ENCODE peak calls at places on chromosome 12, in ten cellular contexts. L, S, P, J, R, N, B, O, V and X are unnamed samples.

GRCh38 chr12:123845881-123846280 is 83.8 kb downstream of the DNAH10 start:
- DNase-seq in N (no peak), P (no peak), L (no peak), O (no peak), B (no peak), V (no peak), R (no peak), S (no peak), J (no peak), X (no peak)

GRCh38 chr12:122888232-122888752 is 7.6 kb downstream of the VPS37B start:
- DNase-seq in L (no peak), P (peak), O (no peak), S (no peak), R (peak), V (peak), N (peak), B (peak), J (peak), X (no peak)

GRCh38 chr12:117279606-117280005 is 81.8 kb downstream of the NOS1 start:
- DNase-seq in V (no peak), J (no peak), S (no peak), R (no peak), L (no peak), P (no peak), N (no peak), O (no peak), B (no peak), X (no peak)

GRCh38 chr12:66409195-66409871 is 107.0 kb downstream of the HELB start:
- DNase-seq in L (peak), V (peak), J (no peak), P (peak), O (no peak), R (peak), S (peak), B (peak), N (peak), X (peak)

GRCh38 chr12:106632797-106633450 is 50.1 kb downstream of the RFX4 start:
- DNase-seq in J (no peak), R (no peak), B (no peak), N (no peak), L (no peak), S (no peak), O (no peak), P (no peak), V (no peak), X (no peak)

GRCh38 chr12:69821441-69822204 is 3.4 kb upstream of the MYRFL start:
- DNase-seq in R (peak), O (no peak), P (no peak), B (no peak), V (peak), S (peak), L (no peak), N (no peak), J (no peak), X (no peak)

GRCh38 chr12:88052686-88053085 is 23.5 kb upstream of the C12orf50 start:
- DNase-seq in P (no peak), V (peak), B (no peak), L (no peak), O (no peak), R (peak), S (peak), N (no peak), J (no peak), X (no peak)

GRCh38 chr12:80282226-80282625 is 161.8 kb upstream of the PTPRQ start:
- DNase-seq in L (no peak), P (no peak), V (no peak), S (no peak), O (no peak), J (no peak), R (no peak), N (no peak), B (no peak), X (no peak)

GRCh38 chr12:89693639-89694202 is 14.9 kb downstream of the ATP2B1 start:
- DNase-seq in P (no peak), B (no peak), O (no peak), J (no peak), R (peak), L (no peak), N (no peak), S (no peak), V (no peak), X (no peak)

GRCh38 chr12:7444537-7444936 is 584 bp upstream of the CD163L1 start:
- DNase-seq in R (no peak), O (no peak), B (no peak), L (no peak), N (no peak), P (no peak), J (no peak), S (no peak), V (no peak), X (no peak)

GRCh38 chr12:45051490-45052105 is 699 bp upstream of the DBX2 start:
- DNase-seq in N (no peak), B (no peak), V (peak), S (no peak), O (no peak), P (no peak), L (no peak), J (no peak), R (peak), X (no peak)

GRCh38 chr12:1829306-1829900 is 9.0 kb downstream of the LRTM2 start:
- DNase-seq in V (no peak), B (no peak), N (no peak), L (no peak), S (no peak), R (no peak), P (no peak), J (no peak), O (no peak), X (no peak)

GRCh38 chr12:9340422-9341259 is 132.4 kb upstream of the PZP start:
- DNase-seq in J (no peak), P (no peak), S (no peak), V (peak), R (peak), B (no peak), L (no peak), O (no peak), N (no peak), X (no peak)

GRCh38 chr12:16112626-16113560 is 164.6 kb downstream of the SLC15A5 start:
- DNase-seq in S (no peak), N (no peak), L (no peak), V (peak), O (no peak), P (no peak), J (no peak), B (no peak), R (no peak), X (no peak)

GRCh38 chr12:517538-517937 is 57.8 kb downstream of the B4GALNT3 start:
- DNase-seq in J (no peak), B (no peak), S (no peak), R (no peak), P (no peak), N (no peak), V (no peak), L (no peak), O (no peak), X (no peak)

GRCh38 chr12:73106896-73107295 is 834.7 kb downstream of the TRHDE start:
- DNase-seq in P (no peak), O (no peak), J (no peak), L (no peak), S (no peak), B (no peak), N (no peak), V (no peak), R (no peak), X (no peak)

GRCh38 chr12:105107176-105107496 is 395 bp upstream of the WASHC4 start:
- DNase-seq in J (no peak), B (peak), R (peak), S (peak), L (no peak), V (no peak), P (no peak), N (no peak), O (peak), X (no peak)

GRCh38 chr12:15527201-15527782 is 205.0 kb downstream of the PTPRO start:
- DNase-seq in B (no peak), R (no peak), N (no peak), P (no peak), V (peak), O (no peak), S (no peak), L (no peak), J (no peak), X (no peak)

GRCh38 chr12:104653730-104654328 is 197.1 kb downstream of the CHST11 start:
- DNase-seq in V (peak), J (no peak), R (no peak), N (no peak), L (no peak), S (no peak), P (no peak), B (no peak), O (peak), X (no peak)

GRCh38 chr12:65205886-65206285 is 36.5 kb downstream of the LEMD3 start:
- DNase-seq in R (no peak), O (no peak), J (no peak), V (no peak), N (no peak), L (no peak), P (no peak), S (no peak), B (no peak), X (no peak)

GRCh38 chr12:108459106-108459505 is 56.0 kb upstream of the FICD start:
- DNase-seq in V (no peak), B (no peak), O (no peak), L (no peak), R (no peak), P (no peak), J (no peak), S (no peak), N (no peak), X (no peak)

GRCh38 chr12:18723752-18724151 is 14.1 kb downstream of the PLCZ1 start:
- DNase-seq in S (no peak), O (no peak), B (no peak), L (no peak), N (no peak), P (no peak), V (peak), R (peak), J (no peak), X (no peak)

GRCh38 chr12:12927211-12928079 is 24.5 kb downstream of the GPRC5D start:
- DNase-seq in N (peak), S (no peak), P (no peak), J (no peak), R (peak), L (no peak), O (no peak), B (peak), V (peak), X (peak)

GRCh38 chr12:104906695-104907094 is 51.4 kb downstream of the SLC41A2 start:
- DNase-seq in L (no peak), R (no peak), O (no peak), N (no peak), V (no peak), B (no peak), P (no peak), J (no peak), S (no peak), X (no peak)

GRCh38 chr12:54431911-54432814 is 13.1 kb upstream of the ITGA5 start:
- DNase-seq in B (no peak), S (no peak), R (peak), V (peak), N (no peak), L (no peak), J (no peak), P (no peak), O (no peak), X (no peak)

GRCh38 chr12:98757455-98757854 is 112.4 kb downstream of the APAF1 start:
- DNase-seq in N (no peak), O (no peak), R (no peak), P (no peak), B (no peak), V (no peak), L (no peak), J (no peak), S (no peak), X (no peak)

GRCh38 chr12:15716566-15716965 is 72.6 kb downstream of the EPS8 start:
- DNase-seq in R (no peak), L (no peak), O (no peak), J (no peak), P (no peak), S (no peak), B (no peak), N (no peak), V (no peak), X (no peak)